ENCODE peak calls at places on chromosome 15, in ten cellular contexts. K is tibial nerve; J is NCI-H1092; G is OCI-LY7; U is activated CD4-positive, alpha-beta T cell treated with anti-CD3 and anti-CD28 coated beads for 36 hours; O is dermis microvascular lymphatic vessel endothelial cell; B is M059J; Z is GM12892; Q is COR-L47; N is effector memory CD8-positive, alpha-beta T cell. H is an unnamed sample.
A peak's percentile ranks its signal among the peaks of the same experiment; 100 is the strongest.

GRCh38 chr15:101084801-101085200 is 165.6 kb downstream of the LRRK1 start:
- DNase-seq in K (no peak), J (no peak), G (no peak), U (no peak), O (no peak), B (no peak), Z (no peak), Q (no peak), N (no peak), H (no peak)

GRCh38 chr15:62873203-62873602 is 169.3 kb upstream of the TPM1 start:
- DNase-seq in K (no peak), J (no peak), G (no peak), U (no peak), O (no peak), B (no peak), Z (no peak), Q (no peak), N (no peak), H (no peak)

GRCh38 chr15:33278816-33279612 is 31.8 kb upstream of the RYR3 start:
- DNase-seq in K (no peak), J (no peak), G (no peak), U (no peak), O (peak; percentile 62), B (peak; percentile 97), Z (no peak), Q (no peak), N (no peak), H (no peak)

GRCh38 chr15:81361891-81362290 is 12.1 kb downstream of the TMC3 start:
- DNase-seq in K (no peak), J (no peak), G (no peak), U (no peak), O (no peak), B (no peak), Z (no peak), Q (no peak), N (no peak), H (no peak)

GRCh38 chr15:75884041-75884440 is 19.6 kb upstream of the FBXO22 start:
- DNase-seq in K (no peak), J (no peak), G (no peak), U (no peak), O (no peak), B (no peak), Z (no peak), Q (no peak), N (no peak), H (no peak)

GRCh38 chr15:77387355-77388105 is 32.4 kb downstream of the PEAK1 start:
- DNase-seq in K (no peak), J (no peak), G (no peak), U (no peak), O (no peak), B (peak; percentile 42), Z (no peak), Q (no peak), N (no peak), H (no peak)

GRCh38 chr15:25504307-25504706 is 65.5 kb upstream of the UBE3A start:
- DNase-seq in K (no peak), J (no peak), G (no peak), U (no peak), O (no peak), B (peak; percentile 12), Z (no peak), Q (no peak), N (no peak), H (no peak)

GRCh38 chr15:73601449-73602425 is 31.5 kb downstream of the NPTN start:
- DNase-seq in K (peak; percentile 72), J (no peak), G (no peak), U (no peak), O (peak; percentile 37), B (peak; percentile 37), Z (no peak), Q (no peak), N (no peak), H (no peak)

H was measured in CD4-positive, alpha-beta memory T cell.